ENCODE peak calls at places on chromosomes 13 and 19, in ten cellular contexts. Z, M, A, C, Q, L, D, I, J and Y are unnamed samples.

GRCh38 chr13:113777311-113778260 is 18.6 kb downstream of the TMEM255B start:
- DNase-seq in M (no peak), I (peak; percentile 43), D (no peak), C (no peak), J (peak; percentile 81), A (peak; percentile 76), Q (no peak), Z (peak; percentile 37), L (no peak), Y (no peak)

GRCh38 chr13:29702912-29703351 is 107.4 kb upstream of the SLC7A1 start:
- DNase-seq in C (peak; percentile 39), D (peak; percentile 9), Q (peak; percentile 65), Z (no peak), M (no peak), A (peak; percentile 78), I (peak; percentile 67), J (no peak), L (peak; percentile 18), Y (no peak)

GRCh38 chr19:7981661-7982060 is 23.8 kb downstream of the ELAVL1 start:
- DNase-seq in A (peak; percentile 57), Z (no peak), J (no peak), C (no peak), I (peak; percentile 39), M (no peak), D (no peak), Q (no peak), L (no peak), Y (no peak)

GRCh38 chr19:35643255-35644205 is 2.0 kb downstream of the ETV2 start:
- DNase-seq in I (peak; percentile 85), L (peak; percentile 91), M (peak; percentile 85), C (peak; percentile 78), A (peak; percentile 93), Q (peak; percentile 90), Z (peak; percentile 90), D (peak; percentile 87), J (peak; percentile 92), Y (peak; percentile 76)

GRCh38 chr13:93002071-93002470 is 224.5 kb upstream of the GPC6 start:
- DNase-seq in M (no peak), A (no peak), J (no peak), C (no peak), Z (no peak), I (no peak), Q (no peak), D (no peak), L (no peak), Y (no peak)

GRCh38 chr19:42362891-42363440 is 27.1 kb downstream of the CNFN start:
- DNase-seq in C (no peak), J (no peak), Z (no peak), L (no peak), I (no peak), M (no peak), A (no peak), Q (no peak), D (no peak), Y (no peak)

GRCh38 chr13:94813920-94814500 is 101.7 kb upstream of the SOX21 start:
- DNase-seq in M (no peak), D (no peak), C (no peak), Q (no peak), A (no peak), I (no peak), L (no peak), Z (no peak), J (no peak), Y (no peak)

GRCh38 chr13:52085416-52085815 is 43.5 kb downstream of the NEK5 start:
- DNase-seq in I (no peak), C (no peak), A (no peak), Q (no peak), D (no peak), M (no peak), J (no peak), Z (no peak), L (no peak), Y (no peak)

GRCh38 chr19:38793186-38793585 is 4.2 kb downstream of the LGALS7B start:
- DNase-seq in Q (no peak), J (no peak), M (no peak), L (no peak), A (no peak), I (no peak), Z (no peak), D (no peak), C (no peak), Y (no peak)

GRCh38 chr13:49993666-49994065 is 3.2 kb upstream of the TRIM13 start:
- DNase-seq in J (no peak), M (no peak), Z (no peak), I (no peak), D (no peak), A (no peak), L (no peak), C (no peak), Q (no peak), Y (no peak)
- H3K9me3 ChIP-seq in J (no peaks in the 10 kb centered on the region), M (no peaks in the 10 kb centered on the region), Z (no peaks in the 10 kb centered on the region), I (no peaks in the 10 kb centered on the region), D (no peaks in the 10 kb centered on the region), A (no peaks in the 10 kb centered on the region), L (no peaks in the 10 kb centered on the region), C (no peaks in the 10 kb centered on the region), Q (no peaks in the 10 kb centered on the region), Y (no peaks in the 10 kb centered on the region)

GRCh38 chr13:111512707-111513106 is 192.3 kb downstream of the TEX29 start:
- DNase-seq in J (no peak), A (no peak), M (no peak), Z (peak; percentile 38), L (no peak), I (no peak), Q (no peak), C (no peak), D (no peak), Y (peak; percentile 18)

GRCh38 chr13:111508902-111509509 is 188.6 kb downstream of the TEX29 start:
- DNase-seq in L (no peak), C (no peak), D (no peak), M (no peak), Q (no peak), I (no peak), J (no peak), Z (peak; percentile 31), A (no peak), Y (peak; percentile 28)

GRCh38 chr13:111511805-111512504 is 191.5 kb downstream of the TEX29 start:
- DNase-seq in D (no peak), J (no peak), M (no peak), L (no peak), Q (no peak), Z (no peak), A (no peak), C (no peak), I (no peak), Y (no peak)

GRCh38 chr13:111511219-111511732 is 190.8 kb downstream of the TEX29 start:
- DNase-seq in Q (no peak), M (no peak), I (no peak), C (no peak), J (no peak), D (no peak), L (no peak), A (no peak), Z (no peak), Y (no peak)

DNA sequence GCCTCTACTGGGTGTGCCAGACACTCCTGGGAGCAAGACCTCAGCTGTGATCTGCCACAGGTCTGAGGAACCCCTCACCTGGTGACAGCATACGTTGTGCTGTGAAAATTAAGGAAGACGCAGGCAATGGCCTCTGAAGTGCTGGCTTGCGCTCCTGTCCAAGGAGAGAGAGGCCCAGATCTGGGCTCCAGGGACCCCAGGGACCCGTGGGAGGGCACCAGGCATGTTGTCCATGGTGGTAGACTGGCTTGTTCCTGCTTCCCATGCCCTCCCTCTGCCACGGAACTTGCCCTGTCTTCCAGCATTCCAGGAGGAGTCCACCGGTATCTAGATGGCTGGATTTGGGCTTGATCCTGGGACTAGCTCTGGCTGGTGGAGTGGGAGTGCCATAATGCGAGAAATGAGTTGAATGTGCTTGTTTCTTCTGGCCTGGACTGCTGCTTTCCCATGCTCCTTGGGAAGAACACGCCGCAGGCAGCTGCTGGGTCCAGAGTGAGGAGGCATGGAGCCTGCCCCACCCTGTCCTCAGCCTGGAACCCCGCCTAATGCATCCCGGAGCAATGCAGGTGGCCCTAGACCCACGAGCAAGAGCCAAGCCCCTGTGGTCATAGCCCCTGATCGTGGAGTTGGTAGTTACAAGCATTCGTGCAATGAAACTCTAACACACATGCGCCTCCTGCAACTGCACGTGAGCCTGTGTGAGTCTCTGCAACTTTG is 190.2 kb downstream of the TEX29 start:
- DNase-seq in I (no peak), D (no peak), L (no peak), Q (no peak), J (no peak), C (no peak), M (no peak), Z (peak; percentile 21), A (peak; percentile 61), Y (peak; percentile 43)
- H3K9me3 ChIP-seq in I (no peaks in the 10 kb centered on the region), D (no peaks in the 10 kb centered on the region), L (no peaks in the 10 kb centered on the region), Q (no peaks in the 10 kb centered on the region), J (no peaks in the 10 kb centered on the region), C (no peaks in the 10 kb centered on the region), M (no peaks in the 10 kb centered on the region), Z (no peaks in the 10 kb centered on the region), A (no peaks in the 10 kb centered on the region), Y (no peaks in the 10 kb centered on the region)

DNA sequence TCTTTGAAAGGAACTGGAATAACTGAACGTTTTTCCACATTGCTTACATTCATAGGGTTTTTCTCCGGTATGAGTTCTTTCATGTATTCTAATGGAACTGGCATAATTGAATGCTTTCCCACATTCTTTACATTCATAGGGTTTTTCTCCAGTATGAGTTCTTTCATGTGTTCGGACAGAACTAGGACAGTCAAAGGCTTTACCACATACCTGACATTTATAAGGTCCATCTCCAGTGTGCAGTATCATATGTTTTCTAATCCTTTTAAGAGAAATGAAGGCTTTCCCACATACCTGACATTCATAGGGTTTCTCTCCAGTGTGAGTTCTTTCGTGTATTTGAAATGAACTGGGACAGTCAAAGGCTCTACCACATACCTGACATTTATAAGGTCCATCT is 24.7 kb downstream of the ZNF564 start:
- DNase-seq in C (no peak), Q (no peak), M (no peak), J (no peak), L (no peak), A (no peak), D (no peak), I (no peak), Z (no peak), Y (no peak)
- H3K9me3 ChIP-seq in C (peaks cover 98% of the 10 kb centered on the region), Q (peaks cover 33% of the 10 kb centered on the region), M (peaks cover 10% of the 10 kb centered on the region), J (peaks cover 24% of the 10 kb centered on the region), L (peaks cover 79% of the 10 kb centered on the region), A (peaks cover 30% of the 10 kb centered on the region), D (peaks cover 100% of the 10 kb centered on the region), I (peaks cover 98% of the 10 kb centered on the region), Z (no peaks in the 10 kb centered on the region), Y (peaks cover 100% of the 10 kb centered on the region)

GRCh38 chr13:112255550-112256120 is 120.5 kb upstream of the SPACA7 start:
- DNase-seq in M (no peak), Z (no peak), D (no peak), A (no peak), L (no peak), C (no peak), J (no peak), I (peak; percentile 26), Q (no peak), Y (peak; percentile 44)

GRCh38 chr13:112253631-112254030 is 122.5 kb upstream of the SPACA7 start:
- DNase-seq in C (no peak), Z (no peak), Q (no peak), A (no peak), L (no peak), I (no peak), D (no peak), M (no peak), J (no peak), Y (peak; percentile 18)

GRCh38 chr13:112254061-112254818 is 121.9 kb upstream of the SPACA7 start:
- DNase-seq in J (no peak), I (no peak), L (no peak), D (no peak), Q (no peak), A (no peak), C (no peak), M (no peak), Z (no peak), Y (peak; percentile 7)

GRCh38 chr13:112254900-112255299 is 121.3 kb upstream of the SPACA7 start:
- DNase-seq in A (no peak), Q (no peak), C (no peak), D (no peak), Z (no peak), L (no peak), J (no peak), M (no peak), I (no peak), Y (peak; percentile 43)

GRCh38 chr13:112256716-112257497 is 119.2 kb upstream of the SPACA7 start:
- DNase-seq in L (no peak), I (no peak), C (no peak), M (no peak), D (no peak), J (no peak), Q (no peak), Z (no peak), A (no peak), Y (peak; percentile 44)
- H3K9me3 ChIP-seq in L (no peaks in the 10 kb centered on the region), I (no peaks in the 10 kb centered on the region), C (no peaks in the 10 kb centered on the region), M (no peaks in the 10 kb centered on the region), D (no peaks in the 10 kb centered on the region), J (no peaks in the 10 kb centered on the region), Q (no peaks in the 10 kb centered on the region), Z (no peaks in the 10 kb centered on the region), A (no peaks in the 10 kb centered on the region), Y (peaks cover 11% of the 10 kb centered on the region)